ENCODE peak calls at places on chromosomes 16 and 17, in five cellular contexts. One of them, this sample, is unnamed.

GRCh38 chr16:30995927-30996323 is 10.9 kb downstream of the HSD3B7 start:
- DNase-seq in HuH-7.5: no peak
- DNase-seq in amniotic stem cell: no peak
- DNase-seq in astrocyte of the spinal cord: no peak
- DNase-seq in T-helper 2 cell: no peak
- DNase-seq in this sample: no peak

GRCh38 chr16:10325783-10326543 is 59.9 kb upstream of the ATF7IP2 start:
- DNase-seq in amniotic stem cell: no peak
- DNase-seq in T-helper 2 cell: no peak
- DNase-seq in HuH-7.5: no peak
- DNase-seq in astrocyte of the spinal cord: no peak
- DNase-seq in this sample: peak

GRCh38 chr17:67569873-67570272 is 147.9 kb upstream of the NOL11 start:
- DNase-seq in T-helper 2 cell: no peak
- DNase-seq in astrocyte of the spinal cord: no peak
- DNase-seq in HuH-7.5: no peak
- DNase-seq in amniotic stem cell: no peak
- DNase-seq in this sample: no peak

GRCh38 chr17:10034719-10035475 is 129.8 kb upstream of the RCVRN start:
- DNase-seq in T-helper 2 cell: no peak
- DNase-seq in astrocyte of the spinal cord: no peak
- DNase-seq in HuH-7.5: no peak
- DNase-seq in amniotic stem cell: no peak
- DNase-seq in this sample: no peak

GRCh38 chr17:82031303-82031884 is at the start of gene RAC3:
- DNase-seq in T-helper 2 cell: no peak
- DNase-seq in astrocyte of the spinal cord: no peak
- DNase-seq in HuH-7.5: peak
- DNase-seq in amniotic stem cell: no peak
- DNase-seq in this sample: no peak

GRCh38 chr17:55420067-55420775 is 1.4 kb downstream of the MMD start:
- DNase-seq in T-helper 2 cell: no peak
- DNase-seq in amniotic stem cell: no peak
- DNase-seq in HuH-7.5: no peak
- DNase-seq in astrocyte of the spinal cord: no peak
- DNase-seq in this sample: no peak

GRCh38 chr16:22034503-22034902 is 26.6 kb downstream of the MOSMO start:
- DNase-seq in HuH-7.5: no peak
- DNase-seq in astrocyte of the spinal cord: no peak
- DNase-seq in amniotic stem cell: no peak
- DNase-seq in T-helper 2 cell: no peak
- DNase-seq in this sample: no peak

GRCh38 chr17:41871789-41872188 is 6.6 kb upstream of the KLHL11 start:
- DNase-seq in astrocyte of the spinal cord: no peak
- DNase-seq in amniotic stem cell: no peak
- DNase-seq in HuH-7.5: no peak
- DNase-seq in T-helper 2 cell: no peak
- DNase-seq in this sample: no peak

GRCh38 chr17:27423651-27424050 is 32.6 kb upstream of the KSR1 start:
- DNase-seq in amniotic stem cell: no peak
- DNase-seq in HuH-7.5: no peak
- DNase-seq in astrocyte of the spinal cord: no peak
- DNase-seq in T-helper 2 cell: no peak
- DNase-seq in this sample: no peak

GRCh38 chr17:15409721-15410247 is 57.6 kb downstream of the CDRT4 start:
- DNase-seq in T-helper 2 cell: no peak
- DNase-seq in amniotic stem cell: peak
- DNase-seq in astrocyte of the spinal cord: peak
- DNase-seq in HuH-7.5: no peak
- DNase-seq in this sample: peak

GRCh38 chr16:30005341-30006094 is 5.3 kb downstream of the DOC2A start:
- DNase-seq in HuH-7.5: peak
- DNase-seq in T-helper 2 cell: no peak
- DNase-seq in astrocyte of the spinal cord: no peak
- DNase-seq in amniotic stem cell: no peak
- DNase-seq in this sample: no peak

GRCh38 chr17:76585649-76586593 is at the start of gene ST6GALNAC2:
- DNase-seq in amniotic stem cell: no peak
- DNase-seq in astrocyte of the spinal cord: peak
- DNase-seq in T-helper 2 cell: no peak
- DNase-seq in HuH-7.5: peak
- DNase-seq in this sample: no peak

GRCh38 chr17:69729937-69730336 is 315.4 kb downstream of the MAP2K6 start:
- DNase-seq in HuH-7.5: no peak
- DNase-seq in amniotic stem cell: no peak
- DNase-seq in astrocyte of the spinal cord: peak
- DNase-seq in T-helper 2 cell: no peak
- DNase-seq in this sample: no peak

GRCh38 chr16:82016268-82016667 is 5.0 kb upstream of the SDR42E1 start:
- DNase-seq in astrocyte of the spinal cord: peak
- DNase-seq in T-helper 2 cell: no peak
- DNase-seq in HuH-7.5: no peak
- DNase-seq in amniotic stem cell: no peak
- DNase-seq in this sample: peak

GRCh38 chr16:10552998-10553491 is 27.4 kb downstream of the EMP2 start:
- DNase-seq in HuH-7.5: no peak
- DNase-seq in T-helper 2 cell: no peak
- DNase-seq in amniotic stem cell: no peak
- DNase-seq in astrocyte of the spinal cord: no peak
- DNase-seq in this sample: no peak

GRCh38 chr16:4370570-4371480 is 823 bp upstream of the VASN start:
- DNase-seq in amniotic stem cell: no peak
- DNase-seq in T-helper 2 cell: no peak
- DNase-seq in astrocyte of the spinal cord: peak
- DNase-seq in HuH-7.5: no peak
- DNase-seq in this sample: peak

GRCh38 chr16:70809392-70810060 is 8.6 kb upstream of the VAC14 start:
- DNase-seq in amniotic stem cell: no peak
- DNase-seq in T-helper 2 cell: no peak
- DNase-seq in HuH-7.5: no peak
- DNase-seq in astrocyte of the spinal cord: no peak
- DNase-seq in this sample: no peak

GRCh38 chr17:66347661-66348604 is 45.5 kb downstream of the PRKCA start:
- DNase-seq in astrocyte of the spinal cord: peak
- DNase-seq in amniotic stem cell: no peak
- DNase-seq in HuH-7.5: no peak
- DNase-seq in T-helper 2 cell: no peak
- DNase-seq in this sample: no peak

GRCh38 chr16:57619133-57619605 is 9.3 kb upstream of the ADGRG1 start:
- DNase-seq in HuH-7.5: no peak
- DNase-seq in amniotic stem cell: no peak
- DNase-seq in astrocyte of the spinal cord: no peak
- DNase-seq in T-helper 2 cell: no peak
- DNase-seq in this sample: no peak

GRCh38 chr16:86783626-86784266 is 205.4 kb downstream of the FOXL1 start:
- DNase-seq in HuH-7.5: no peak
- DNase-seq in amniotic stem cell: no peak
- DNase-seq in astrocyte of the spinal cord: peak
- DNase-seq in T-helper 2 cell: no peak
- DNase-seq in this sample: peak

GRCh38 chr17:68290955-68291835 is at the start of the genes ARSG and SLC16A6:
- DNase-seq in HuH-7.5: peak
- DNase-seq in amniotic stem cell: no peak
- DNase-seq in T-helper 2 cell: peak
- DNase-seq in astrocyte of the spinal cord: peak
- DNase-seq in this sample: peak

GRCh38 chr17:4544135-4544651 is 11.0 kb downstream of the MYBBP1A start:
- DNase-seq in HuH-7.5: no peak
- DNase-seq in amniotic stem cell: no peak
- DNase-seq in T-helper 2 cell: no peak
- DNase-seq in astrocyte of the spinal cord: no peak
- DNase-seq in this sample: no peak

GRCh38 chr17:55120651-55121050 is 144.1 kb upstream of the HLF start:
- DNase-seq in amniotic stem cell: no peak
- DNase-seq in T-helper 2 cell: no peak
- DNase-seq in HuH-7.5: no peak
- DNase-seq in astrocyte of the spinal cord: no peak
- DNase-seq in this sample: no peak

GRCh38 chr17:64005734-64006167 is 7.6 kb downstream of the PRR29 start:
- DNase-seq in amniotic stem cell: no peak
- DNase-seq in T-helper 2 cell: no peak
- DNase-seq in astrocyte of the spinal cord: no peak
- DNase-seq in HuH-7.5: no peak
- DNase-seq in this sample: peak

GRCh38 chr16:81523387-81524115 is 78.9 kb downstream of the CMIP start:
- DNase-seq in astrocyte of the spinal cord: peak
- DNase-seq in T-helper 2 cell: no peak
- DNase-seq in HuH-7.5: no peak
- DNase-seq in amniotic stem cell: no peak
- DNase-seq in this sample: peak

GRCh38 chr17:42759982-42760651 is 910 bp upstream of the RAMP2 start:
- DNase-seq in HuH-7.5: no peak
- DNase-seq in T-helper 2 cell: no peak
- DNase-seq in astrocyte of the spinal cord: no peak
- DNase-seq in amniotic stem cell: no peak
- DNase-seq in this sample: no peak

GRCh38 chr17:80423536-80424225 is 8.7 kb downstream of the ENDOV start:
- DNase-seq in T-helper 2 cell: no peak
- DNase-seq in astrocyte of the spinal cord: no peak
- DNase-seq in amniotic stem cell: no peak
- DNase-seq in HuH-7.5: peak
- DNase-seq in this sample: no peak

GRCh38 chr17:40175928-40176327 is 1.3 kb upstream of the RAPGEFL1 start:
- DNase-seq in astrocyte of the spinal cord: no peak
- DNase-seq in HuH-7.5: no peak
- DNase-seq in amniotic stem cell: no peak
- DNase-seq in T-helper 2 cell: no peak
- DNase-seq in this sample: no peak

GRCh38 chr17:74210191-74211140 is 2.9 kb upstream of the TTYH2 start:
- DNase-seq in T-helper 2 cell: peak
- DNase-seq in amniotic stem cell: no peak
- DNase-seq in HuH-7.5: peak
- DNase-seq in astrocyte of the spinal cord: peak
- DNase-seq in this sample: peak

GRCh38 chr17:78266771-78267170 is 35.3 kb downstream of the TMEM235 start:
- DNase-seq in T-helper 2 cell: no peak
- DNase-seq in amniotic stem cell: no peak
- DNase-seq in astrocyte of the spinal cord: no peak
- DNase-seq in HuH-7.5: no peak
- DNase-seq in this sample: no peak

GRCh38 chr16:177394-177822 is 928 bp downstream of the HBA1 start:
- DNase-seq in T-helper 2 cell: no peak
- DNase-seq in amniotic stem cell: no peak
- DNase-seq in HuH-7.5: no peak
- DNase-seq in astrocyte of the spinal cord: no peak
- DNase-seq in this sample: peak

GRCh38 chr17:55845385-55845784 is 94.5 kb downstream of the PCTP start:
- DNase-seq in astrocyte of the spinal cord: peak
- DNase-seq in amniotic stem cell: peak
- DNase-seq in T-helper 2 cell: no peak
- DNase-seq in HuH-7.5: peak
- DNase-seq in this sample: no peak

GRCh38 chr16:57304169-57305061 is 19.9 kb upstream of the PLLP start:
- DNase-seq in astrocyte of the spinal cord: peak
- DNase-seq in T-helper 2 cell: no peak
- DNase-seq in HuH-7.5: peak
- DNase-seq in amniotic stem cell: no peak
- DNase-seq in this sample: peak

GRCh38 chr17:64306850-64307463 is 43.9 kb upstream of the TEX2 start:
- DNase-seq in astrocyte of the spinal cord: peak
- DNase-seq in T-helper 2 cell: peak
- DNase-seq in HuH-7.5: no peak
- DNase-seq in amniotic stem cell: no peak
- DNase-seq in this sample: peak

GRCh38 chr16:19777061-19777460 is 59.0 kb downstream of the IQCK start:
- DNase-seq in HuH-7.5: no peak
- DNase-seq in astrocyte of the spinal cord: no peak
- DNase-seq in amniotic stem cell: no peak
- DNase-seq in T-helper 2 cell: no peak
- DNase-seq in this sample: no peak

GRCh38 chr16:70267516-70267915 is 15.8 kb upstream of the EXOSC6 start:
- DNase-seq in HuH-7.5: peak
- DNase-seq in amniotic stem cell: no peak
- DNase-seq in T-helper 2 cell: no peak
- DNase-seq in astrocyte of the spinal cord: peak
- DNase-seq in this sample: no peak

GRCh38 chr16:11205754-11206459 is 50.1 kb downstream of the SOCS1 start:
- DNase-seq in T-helper 2 cell: no peak
- DNase-seq in amniotic stem cell: no peak
- DNase-seq in astrocyte of the spinal cord: no peak
- DNase-seq in HuH-7.5: no peak
- DNase-seq in this sample: peak

This sample was measured in H4.